ENCODE peak calls at places on chromosomes 3 and 15, in four cellular contexts. G, K, V and P are unnamed samples. For H3K4me1, the result is how much of the 10 kb centered on the place peaks cover.

GRCh38 chr3:126850370-126851085 is 132.4 kb upstream of the PLXNA1 start:
- DNase-seq in G (no peak), K (no peak), V (no peak), P (peak)

GRCh38 chr15:39426552-39427532 is 154.0 kb upstream of the THBS1 start:
- DNase-seq in G (no peak), K (no peak), V (peak), P (peak)

GRCh38 chr15:77632760-77633133 is at the start of gene LINGO1:
- DNase-seq in G (peak), K (no peak), V (no peak), P (no peak)

GRCh38 chr3:197366301-197367044 is 68.1 kb upstream of the DLG1 start:
- DNase-seq in G (peak), K (no peak), V (no peak), P (peak)

GRCh38 chr3:156525808-156526207 is 29.1 kb downstream of the SSR3 start:
- DNase-seq in G (peak), K (no peak), V (no peak), P (no peak)

GRCh38 chr15:37142371-37142770 is 42.0 kb upstream of the MEIS2 start:
- DNase-seq in G (no peak), K (no peak), V (no peak), P (no peak)

GRCh38 chr3:14760185-14760584 is 58.6 kb upstream of the FGD5 start:
- DNase-seq in G (no peak), K (no peak), V (no peak), P (peak)

GRCh38 chr15:101313041-101313761 is 18.2 kb upstream of the SNRPA1 start:
- DNase-seq in G (no peak), K (no peak), V (no peak), P (peak)

GRCh38 chr15:47390208-47390765 is 327.0 kb upstream of the SEMA6D start:
- DNase-seq in G (peak), K (no peak), V (no peak), P (no peak)

GRCh38 chr15:51869074-51869425 is 39.6 kb downstream of the TMOD3 start:
- DNase-seq in G (peak), K (peak), V (no peak), P (no peak)

GRCh38 chr3:144294659-144295538 is 323.3 kb downstream of the DIPK2A start:
- DNase-seq in G (no peak), K (no peak), V (no peak), P (no peak)

GRCh38 chr15:19899021-19899824 is 642.4 kb downstream of the GOLGA6L6 start:
- DNase-seq in G (no peak), K (no peak), V (no peak), P (peak)

GRCh38 chr3:106114220-106114619 is 245.4 kb upstream of the CBLB start:
- DNase-seq in G (peak), K (no peak), V (no peak), P (no peak)

GRCh38 chr3:29373016-29373690 is 92.3 kb downstream of the RBMS3 start:
- DNase-seq in G (no peak), K (no peak), V (no peak), P (peak)

GRCh38 chr3:129857899-129858298 is 35.6 kb downstream of the TMCC1 start:
- DNase-seq in G (no peak), K (no peak), V (no peak), P (no peak)

GRCh38 chr3:141402476-141403171 is 34.3 kb downstream of the ZBTB38 start:
- DNase-seq in G (peak), K (no peak), V (peak), P (peak)

GRCh38 chr15:69823223-69823907 is 274.4 kb downstream of the TLE3 start:
- DNase-seq in G (peak), K (peak), V (peak), P (peak)

GRCh38 chr3:23810342-23811116 is 4.8 kb downstream of the UBE2E1 start:
- DNase-seq in G (peak), K (no peak), V (peak), P (peak)

GRCh38 chr3:111845996-111846395 is 13.1 kb upstream of the PHLDB2 start:
- DNase-seq in G (no peak), K (no peak), V (no peak), P (no peak)

GRCh38 chr3:28186748-28187147 is 54.7 kb upstream of the CMC1 start:
- DNase-seq in G (peak), K (no peak), V (no peak), P (no peak)

GRCh38 chr3:123421353-123422174 is 27.3 kb downstream of the ADCY5 start:
- DNase-seq in G (peak), K (no peak), V (no peak), P (peak)

GRCh38 chr15:51533672-51534398 is 88.7 kb downstream of the DMXL2 start:
- DNase-seq in G (peak), K (no peak), V (no peak), P (no peak)

GRCh38 chr15:65275104-65275727 is 11.5 kb downstream of the PARP16 start:
- DNase-seq in G (no peak), K (no peak), V (no peak), P (no peak)

GRCh38 chr15:59266015-59266414 is 59.4 kb downstream of the LDHAL6B start:
- DNase-seq in G (no peak), K (no peak), V (no peak), P (no peak)

GRCh38 chr3:87120850-87121249 is 106.3 kb upstream of the CHMP2B start:
- DNase-seq in G (no peak), K (no peak), V (no peak), P (no peak)

GRCh38 chr3:48086736-48087470 is 70.7 kb upstream of the MAP4 start:
- DNase-seq in G (peak), K (no peak), V (peak), P (no peak)

GRCh38 chr15:73870700-73871408 is 2.5 kb upstream of the TBC1D21 start:
- DNase-seq in G (no peak), K (no peak), V (no peak), P (no peak)

GRCh38 chr3:47377186-47377585 is 3.6 kb upstream of the PTPN23 start:
- DNase-seq in G (no peak), K (no peak), V (peak), P (no peak)

GRCh38 chr3:139797724-139798343 is 120.1 kb upstream of the NMNAT3 start:
- DNase-seq in G (peak), K (no peak), V (peak), P (no peak)

GRCh38 chr3:53750253-53751210 is 95.7 kb downstream of the CHDH start:
- DNase-seq in G (no peak), K (no peak), V (no peak), P (no peak)

GRCh38 chr15:74635228-74635627 is 19.6 kb downstream of the CLK3 start:
- DNase-seq in G (peak), K (no peak), V (peak), P (peak)

GRCh38 chr3:189584609-189585008 is 46.6 kb upstream of the TP63 start:
- DNase-seq in G (no peak), K (no peak), V (no peak), P (no peak)

GRCh38 chr3:117439812-117440211 is 730.2 kb downstream of the TUSC7 start:
- DNase-seq in G (peak), K (no peak), V (no peak), P (no peak)

GRCh38 chr3:143122608-143123352 is 3.2 kb downstream of the CHST2 start:
- DNase-seq in G (no peak), K (no peak), V (peak), P (no peak)

GRCh38 chr3:114078126-114078525 is 21.6 kb downstream of the QTRT2 start:
- DNase-seq in G (no peak), K (no peak), V (no peak), P (no peak)

GRCh38 chr3:38348903-38349302 is 2.3 kb downstream of the XYLB start:
- DNase-seq in G (peak), K (no peak), V (no peak), P (peak)

GRCh38 chr15:66278671-66279070 is 14.7 kb upstream of the DIS3L start:
- DNase-seq in G (no peak), K (no peak), V (no peak), P (no peak)
- H3K4me3 ChIP-seq in G (no peak), K (no peak), V (no peak), P (no peak)

DNA sequence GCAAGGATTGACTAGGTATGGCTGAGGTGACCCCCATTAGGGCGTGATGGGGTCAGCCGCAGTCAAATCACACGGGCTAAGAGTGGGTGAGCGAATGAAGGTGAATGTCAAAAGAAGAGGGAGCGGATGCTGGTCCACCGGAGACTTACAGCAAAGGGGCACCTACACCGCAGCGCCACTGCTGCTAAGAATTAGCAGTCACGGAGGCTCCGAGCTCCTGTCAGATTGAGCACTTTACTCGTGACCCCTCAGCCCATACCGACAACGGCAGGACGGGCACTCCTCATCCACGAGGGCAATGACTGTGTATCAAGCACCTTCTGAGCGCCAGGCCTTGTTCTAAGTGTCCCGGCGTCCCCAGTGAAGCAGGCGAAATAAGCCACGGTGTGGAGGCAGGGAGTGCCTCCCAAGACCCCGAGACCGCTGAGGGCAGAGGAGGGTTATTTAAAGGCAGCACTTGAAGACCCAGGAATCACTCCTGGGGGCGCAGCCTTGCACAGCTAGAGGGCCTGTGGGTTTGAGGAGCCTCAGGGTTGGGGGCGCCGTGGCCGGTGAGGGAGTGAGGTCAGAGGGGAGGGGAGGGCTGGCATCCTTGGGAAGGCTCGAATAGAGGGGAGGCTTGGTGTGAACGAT is 61.6 kb upstream of the GATA2 start:
- DNase-seq in G (no peak), K (no peak), V (no peak), P (peak)
- H3K4me2 ChIP-seq in G (no peak), K (no peak), V (no peak), P (no peak)

GRCh38 chr3:172042136-172042535 is 2.8 kb downstream of the FNDC3B start:
- DNase-seq in G (no peak), K (no peak), V (no peak), P (no peak)
- H3K4me1 ChIP-seq in G (under half), K (under half), V (under half), P (half or more)

GRCh38 chr15:62346168-62346567 is 181.1 kb upstream of the C2CD4B start:
- DNase-seq in G (no peak), K (no peak), V (no peak), P (no peak)

GRCh38 chr15:62343397-62343796 is 178.3 kb upstream of the C2CD4B start:
- DNase-seq in G (no peak), K (no peak), V (no peak), P (no peak)

GRCh38 chr15:62348119-62348518 is 183.0 kb upstream of the C2CD4B start:
- DNase-seq in G (no peak), K (no peak), V (no peak), P (peak)

GRCh38 chr15:62342959-62343358 is 177.9 kb upstream of the C2CD4B start:
- DNase-seq in G (no peak), K (no peak), V (no peak), P (no peak)

GRCh38 chr15:62344806-62345539 is 179.9 kb upstream of the C2CD4B start:
- DNase-seq in G (peak), K (peak), V (peak), P (peak)
- H3K4me3 ChIP-seq in G (peak), K (no peak), V (peak), P (no peak)

DNA sequence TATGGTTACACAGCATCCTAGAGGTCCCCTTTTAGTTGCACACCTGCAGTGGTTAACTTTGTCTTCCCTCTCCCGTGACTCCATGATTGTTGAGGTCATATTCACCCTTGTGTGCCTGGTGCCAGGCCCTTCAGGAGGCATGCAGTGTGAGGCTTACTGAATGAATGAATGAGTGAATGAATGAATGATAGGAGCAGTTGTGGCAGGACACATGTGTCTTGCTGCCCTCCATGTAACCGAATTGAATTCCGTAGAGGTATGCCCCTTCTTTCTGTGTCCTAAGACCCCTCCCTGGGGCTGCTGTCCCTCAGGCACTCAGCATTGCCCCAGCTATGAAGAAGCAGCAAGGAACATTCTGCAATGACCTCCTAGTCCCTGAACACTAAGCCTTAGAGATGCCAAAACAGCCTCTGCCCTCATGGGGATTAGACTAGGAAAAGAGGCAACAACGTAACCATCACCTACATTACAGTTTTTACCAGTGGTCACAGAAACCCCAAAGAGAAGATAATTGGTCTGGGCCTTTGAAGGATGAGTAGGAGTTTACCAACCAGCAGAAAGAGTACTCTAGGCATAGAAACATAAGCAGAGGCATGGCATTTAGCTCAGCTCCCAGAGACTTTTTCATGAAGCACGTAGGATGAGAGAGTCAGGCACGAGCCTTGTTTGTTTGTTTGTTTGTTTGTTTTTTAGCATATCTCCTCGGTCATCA is 22.5 kb upstream of the CPNE9 start:
- DNase-seq in G (no peak), K (no peak), V (no peak), P (no peak)
- H3K4me2 ChIP-seq in G (no peak), K (no peak), V (no peak), P (no peak)

GRCh38 chr3:52205727-52206372 is 7.9 kb downstream of the ALAS1 start:
- DNase-seq in G (peak), K (no peak), V (no peak), P (peak)
- H3K4me1 ChIP-seq in G (under half), K (under half), V (under half), P (under half)

GRCh38 chr3:190811775-190812480 is 50.6 kb downstream of the GMNC start:
- DNase-seq in G (peak), K (peak), V (peak), P (no peak)
- H3K4me3 ChIP-seq in G (peak), K (no peak), V (no peak), P (peak)